ENCODE peak calls at places on chromosomes 3 and 15, in seven cellular contexts. K, Q, D, N, T, E and G are unnamed samples.

GRCh38 chr3:46321461-46322104 is 32.3 kb upstream of the CCR2 start:
- DNase-seq in K (no peak), Q (no peak), D (no peak), N (no peak), T (peak), E (no peak), G (no peak)

GRCh38 chr15:27706300-27706699 is 392.8 kb downstream of the OCA2 start:
- DNase-seq in K (no peak), Q (no peak), D (no peak), N (no peak), T (no peak), E (no peak), G (no peak)

GRCh38 chr3:114314259-114314658 is 20.4 kb downstream of the TIGIT start:
- DNase-seq in K (no peak), Q (no peak), D (no peak), N (no peak), T (no peak), E (no peak), G (no peak)

GRCh38 chr15:73568881-73569280 is 64.3 kb downstream of the NPTN start:
- DNase-seq in K (peak), Q (no peak), D (no peak), N (no peak), T (no peak), E (no peak), G (no peak)

GRCh38 chr3:114775395-114775794 is 371.7 kb downstream of the ZBTB20 start:
- DNase-seq in K (no peak), Q (no peak), D (no peak), N (no peak), T (no peak), E (no peak), G (no peak)

GRCh38 chr15:85403745-85404144 is 23.3 kb downstream of the AKAP13 start:
- DNase-seq in K (no peak), Q (no peak), D (no peak), N (no peak), T (no peak), E (no peak), G (no peak)

GRCh38 chr3:8223766-8224165 is 277.9 kb upstream of the LMCD1 start:
- DNase-seq in K (no peak), Q (no peak), D (no peak), N (peak), T (no peak), E (no peak), G (no peak)

GRCh38 chr15:68829068-68829467 is 8.4 kb upstream of the ANP32A start:
- DNase-seq in K (no peak), Q (no peak), D (no peak), N (no peak), T (peak), E (no peak), G (no peak)

GRCh38 chr3:15645246-15645645 is 43.7 kb downstream of the BTD start:
- DNase-seq in K (no peak), Q (no peak), D (no peak), N (no peak), T (no peak), E (no peak), G (no peak)

GRCh38 chr15:78716651-78717050 is 75.6 kb upstream of the CHRNB4 start:
- DNase-seq in K (no peak), Q (no peak), D (no peak), N (no peak), T (no peak), E (no peak), G (no peak)

DNA sequence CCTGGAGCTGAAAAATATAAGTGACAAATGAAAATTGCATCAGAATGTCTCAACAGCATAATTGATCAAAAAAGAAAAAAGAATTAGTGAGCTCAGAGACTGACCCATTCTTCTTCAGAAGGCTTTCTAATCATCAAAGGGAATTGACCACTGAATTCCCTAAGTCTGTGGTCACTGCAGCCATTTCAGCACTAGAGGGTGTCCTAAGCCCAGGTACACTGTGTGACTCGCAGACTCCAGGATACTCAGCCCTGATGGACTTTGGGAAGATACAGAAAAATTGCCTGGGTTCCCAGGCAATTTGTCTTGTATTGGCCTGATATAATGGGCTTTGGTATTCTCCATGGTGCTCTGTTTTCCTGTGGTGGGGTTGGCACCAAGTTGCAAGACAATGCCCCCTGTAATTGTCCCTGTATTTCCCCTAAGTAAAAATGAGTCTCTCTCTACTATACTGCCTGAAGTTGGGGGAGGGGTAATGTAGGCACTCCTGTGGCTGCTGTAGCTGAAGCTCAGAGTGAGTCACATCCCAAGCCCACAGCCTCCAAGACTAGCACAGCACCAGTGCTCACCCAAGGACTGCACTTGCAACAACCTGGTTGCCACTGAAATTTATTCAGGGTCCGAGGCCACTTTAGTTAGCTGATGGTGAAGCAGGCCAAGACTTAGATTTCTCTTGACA is 256.0 kb upstream of the STAC start:
- DNase-seq in K (peak), Q (no peak), D (peak), N (no peak), T (no peak), E (no peak), G (peak)
- TF ChIP-seq CTCF in K (no peak), Q (no peak), D (peak), N (no peak), T (peak), E (no peak), G (peak)

GRCh38 chr3:54862526-54862925 is 65.3 kb downstream of the LRTM1 start:
- DNase-seq in K (no peak), Q (no peak), D (no peak), N (no peak), T (no peak), E (no peak), G (no peak)
- TF ChIP-seq CTCF in K (no peak), Q (no peak), D (no peak), N (no peak), T (no peak), E (no peak), G (no peak)

GRCh38 chr3:151949706-151950105 is 76.3 kb downstream of the SUCNR1 start:
- DNase-seq in K (no peak), Q (no peak), D (no peak), N (no peak), T (no peak), E (no peak), G (no peak)
- TF ChIP-seq CTCF in K (no peak), Q (no peak), D (no peak), N (no peak), T (no peak), E (no peak), G (no peak)

GRCh38 chr3:129482721-129483120 is 42.7 kb downstream of the IFT122 start:
- DNase-seq in K (no peak), Q (no peak), D (no peak), N (no peak), T (no peak), E (no peak), G (no peak)
- TF ChIP-seq CTCF in K (peak), Q (no peak), D (no peak), N (no peak), T (peak), E (no peak), G (no peak)

GRCh38 chr3:147940846-147941245 is 531.7 kb downstream of the ZIC1 start:
- DNase-seq in K (no peak), Q (no peak), D (no peak), N (no peak), T (no peak), E (no peak), G (no peak)

GRCh38 chr3:147939425-147940196 is 530.4 kb downstream of the ZIC1 start:
- DNase-seq in K (peak), Q (no peak), D (no peak), N (no peak), T (no peak), E (no peak), G (no peak)

GRCh38 chr3:147941984-147942383 is 532.8 kb downstream of the ZIC1 start:
- DNase-seq in K (no peak), Q (no peak), D (no peak), N (no peak), T (no peak), E (no peak), G (no peak)

GRCh38 chr3:147937891-147938290 is 528.7 kb downstream of the ZIC1 start:
- DNase-seq in K (no peak), Q (no peak), D (no peak), N (no peak), T (no peak), E (no peak), G (no peak)

DNA sequence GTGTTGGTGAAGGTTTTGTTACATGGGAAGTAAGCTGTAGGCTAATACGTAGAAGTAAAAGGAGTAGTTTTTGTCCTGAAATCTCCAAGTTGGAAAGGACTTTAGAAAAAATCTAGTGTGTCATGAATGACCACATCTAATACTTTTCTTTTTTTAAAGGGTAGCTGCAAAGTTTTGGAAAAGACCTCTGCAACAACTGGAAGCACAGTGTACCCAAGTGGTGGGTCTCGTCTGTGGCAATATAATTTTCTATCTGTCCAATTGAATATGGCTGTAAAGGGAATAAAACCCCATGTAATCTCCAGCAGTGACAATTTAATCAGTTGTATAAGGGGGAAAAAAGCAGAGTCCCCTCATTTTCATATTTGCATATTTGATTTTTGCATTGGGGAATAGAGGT is 531.2 kb downstream of the ZIC1 start:
- DNase-seq in K (no peak), Q (no peak), D (no peak), N (no peak), T (no peak), E (no peak), G (no peak)
- TF ChIP-seq CTCF in K (no peak), Q (no peak), D (no peak), N (no peak), T (no peak), E (no peak), G (no peak)

DNA sequence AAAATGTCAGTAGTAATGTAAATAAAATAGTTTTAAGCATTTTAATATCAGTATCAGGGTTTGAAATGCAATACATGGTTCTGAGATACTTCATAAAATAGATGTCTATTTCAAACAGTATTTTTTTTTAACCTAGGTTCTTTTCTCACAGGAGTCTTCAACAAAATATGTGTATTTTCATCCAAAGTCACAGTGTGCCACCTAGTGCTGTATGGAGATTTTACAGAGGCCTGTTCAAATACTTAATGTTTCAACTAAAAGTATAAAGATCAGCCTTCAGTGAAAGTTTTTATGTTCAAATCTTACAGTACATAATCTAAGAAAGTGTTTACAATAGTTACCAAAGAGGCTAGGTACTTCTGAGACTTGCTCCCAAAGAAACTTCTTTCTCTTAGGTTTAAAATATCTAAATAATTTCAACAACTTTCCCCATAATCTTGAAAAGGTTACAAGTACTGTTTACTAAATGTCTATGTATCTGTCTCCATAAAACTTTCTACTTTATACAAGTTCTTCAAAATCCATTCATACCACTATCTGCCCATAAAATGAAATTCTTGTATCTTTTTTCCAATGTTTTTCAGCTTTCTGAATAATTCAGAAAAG is 38.3 kb downstream of the SCAPER start:
- DNase-seq in K (no peak), Q (no peak), D (peak), N (no peak), T (peak), E (no peak), G (no peak)
- TF ChIP-seq CTCF in K (peak), Q (peak), D (peak), N (no peak), T (peak), E (no peak), G (peak)

DNA sequence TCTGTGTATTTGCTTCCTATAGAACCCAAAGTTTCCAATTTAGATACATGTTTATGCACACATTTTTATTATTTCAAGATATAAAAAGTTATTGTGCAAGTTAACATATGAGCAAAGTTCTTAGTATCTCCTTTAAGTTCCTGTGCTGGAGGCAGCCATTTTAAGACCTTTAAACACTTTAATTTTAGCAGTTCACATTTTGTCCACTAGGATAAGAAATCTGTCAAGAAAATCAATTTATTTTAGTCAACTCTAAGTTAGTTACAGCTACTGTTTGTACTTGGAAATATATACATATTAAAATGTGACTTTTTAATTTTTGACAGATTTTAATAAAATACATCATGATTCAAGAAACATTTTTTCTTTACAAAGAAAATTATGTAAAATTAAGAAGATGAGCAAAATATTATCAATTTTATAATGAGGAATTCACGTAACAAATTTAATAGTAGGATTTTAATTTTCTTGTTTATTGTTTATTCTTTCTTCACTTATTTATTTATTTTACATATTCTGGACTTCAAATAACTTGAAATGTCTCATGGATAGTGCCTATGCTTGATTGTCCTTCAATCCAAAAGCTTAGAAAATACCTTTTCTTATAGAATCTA is 402.6 kb upstream of the GBE1 start:
- DNase-seq in K (no peak), Q (no peak), D (no peak), N (no peak), T (peak), E (no peak), G (no peak)
- TF ChIP-seq CTCF in K (peak), Q (peak), D (peak), N (no peak), T (no peak), E (no peak), G (no peak)

GRCh38 chr3:30606301-30607031 is at the start of gene TGFBR2:
- DNase-seq in K (peak), Q (peak), D (peak), N (peak), T (peak), E (peak), G (peak)
- TF ChIP-seq CTCF in K (no peak), Q (peak), D (no peak), N (peak), T (peak), E (no peak), G (no peak)

GRCh38 chr3:129060276-129061076 is at the start of gene GP9:
- DNase-seq in K (no peak), Q (no peak), D (no peak), N (no peak), T (no peak), E (no peak), G (no peak)

GRCh38 chr3:129059311-129059975 is 1.1 kb upstream of the GP9 start:
- DNase-seq in K (no peak), Q (no peak), D (no peak), N (no peak), T (no peak), E (no peak), G (no peak)

GRCh38 chr3:129057249-129057648 is 3.3 kb upstream of the GP9 start:
- DNase-seq in K (no peak), Q (no peak), D (no peak), N (no peak), T (no peak), E (no peak), G (no peak)

GRCh38 chr3:129056832-129057231 is 3.7 kb upstream of the GP9 start:
- DNase-seq in K (no peak), Q (no peak), D (no peak), N (no peak), T (no peak), E (no peak), G (no peak)

GRCh38 chr3:129058441-129059194 is 2.0 kb upstream of the GP9 start:
- DNase-seq in K (no peak), Q (no peak), D (no peak), N (no peak), T (peak), E (no peak), G (no peak)
- TF ChIP-seq CTCF in K (no peak), Q (no peak), D (no peak), N (no peak), T (no peak), E (no peak), G (no peak)

GRCh38 chr3:17687585-17687984 is 54.8 kb downstream of the TBC1D5 start:
- DNase-seq in K (no peak), Q (no peak), D (no peak), N (no peak), T (no peak), E (no peak), G (no peak)

DNA sequence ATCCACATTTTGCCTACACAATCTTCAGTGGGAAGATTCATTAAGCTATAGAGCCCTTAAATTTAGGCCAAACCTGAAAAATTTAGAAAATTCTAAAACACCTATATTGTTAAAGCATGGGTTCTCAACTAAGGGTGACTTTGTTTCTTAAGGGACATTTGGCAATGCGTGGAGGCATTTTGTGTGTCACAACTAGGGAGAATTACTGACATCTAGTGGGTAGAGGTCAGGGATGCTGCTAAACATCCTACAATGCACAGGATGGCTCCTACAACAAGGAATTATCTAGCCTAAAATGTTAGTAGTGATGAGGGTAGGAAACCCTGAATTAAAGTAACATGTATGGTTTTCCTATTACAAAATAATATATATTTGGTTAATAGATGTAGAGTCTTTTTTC is 55.8 kb downstream of the TBC1D5 start:
- DNase-seq in K (no peak), Q (no peak), D (no peak), N (no peak), T (peak), E (no peak), G (no peak)
- TF ChIP-seq CTCF in K (no peak), Q (no peak), D (no peak), N (no peak), T (no peak), E (no peak), G (peak)